ENCODE peak calls at places on chromosomes 7 and 10, in ten cellular contexts. S, B, R, E, L, M, A, D, N and F are unnamed samples.

GRCh38 chr7:67463983-67464382 is 467.4 kb downstream of the TYW1 start:
- DNase-seq in M (no peak), R (no peak), B (no peak), N (no peak), S (no peak), L (no peak), E (no peak), A (no peak), D (no peak), F (no peak)

GRCh38 chr10:120432209-120432608 is 24.8 kb upstream of the PLPP4 start:
- DNase-seq in B (no peak), N (no peak), A (no peak), L (peak), E (no peak), S (no peak), M (no peak), D (no peak), R (no peak), F (no peak)

GRCh38 chr7:86209036-86209435 is 434.7 kb upstream of the GRM3 start:
- DNase-seq in N (no peak), S (no peak), R (no peak), D (no peak), A (no peak), B (no peak), E (no peak), L (no peak), M (no peak), F (no peak)

GRCh38 chr7:74587435-74588126 is 69.9 kb upstream of the GTF2I start:
- DNase-seq in N (peak), B (no peak), M (no peak), D (no peak), L (peak), E (no peak), R (no peak), S (no peak), A (no peak), F (no peak)

GRCh38 chr10:29305031-29305335 is 16.1 kb downstream of the LYZL1 start:
- DNase-seq in B (no peak), D (no peak), N (no peak), S (no peak), M (no peak), E (no peak), L (no peak), R (no peak), A (no peak), F (no peak)

GRCh38 chr7:55124989-55125875 is 106.4 kb downstream of the EGFR start:
- DNase-seq in B (no peak), M (no peak), A (no peak), E (no peak), S (no peak), L (no peak), N (no peak), D (no peak), R (no peak), F (no peak)

GRCh38 chr10:25896421-25896820 is 37.6 kb upstream of the MYO3A start:
- DNase-seq in D (no peak), B (no peak), A (no peak), L (no peak), M (no peak), R (no peak), S (no peak), N (no peak), E (no peak), F (no peak)

GRCh38 chr10:88389456-88389855 is 193.7 kb downstream of the RNLS start:
- DNase-seq in S (no peak), R (no peak), E (no peak), B (no peak), L (peak), D (no peak), N (peak), M (no peak), A (peak), F (no peak)

GRCh38 chr10:133141144-133141962 is 18.7 kb upstream of the KNDC1 start:
- DNase-seq in A (no peak), S (no peak), E (no peak), M (no peak), L (no peak), N (no peak), R (no peak), B (no peak), D (no peak), F (no peak)

GRCh38 chr7:106166651-106167342 is 54.7 kb upstream of the SYPL1 start:
- DNase-seq in S (no peak), D (no peak), N (peak), E (no peak), A (peak), R (peak), M (no peak), L (peak), B (peak), F (peak)

GRCh38 chr7:40793132-40793531 is 658.3 kb downstream of the SUGCT start:
- DNase-seq in D (no peak), E (no peak), R (no peak), L (peak), B (no peak), A (no peak), N (no peak), M (no peak), S (no peak), F (no peak)

GRCh38 chr7:24907311-24907886 is 72.6 kb downstream of the OSBPL3 start:
- DNase-seq in L (peak), A (no peak), S (no peak), E (peak), M (peak), D (no peak), N (peak), B (no peak), R (no peak), F (peak)

GRCh38 chr7:126803990-126804389 is 448.8 kb downstream of the GRM8 start:
- DNase-seq in M (no peak), N (no peak), R (no peak), L (no peak), E (no peak), A (no peak), D (no peak), B (no peak), S (no peak), F (no peak)

GRCh38 chr7:74573499-74573898 is 84.0 kb upstream of the GTF2I start:
- DNase-seq in A (no peak), B (no peak), L (no peak), S (no peak), N (no peak), M (no peak), D (no peak), E (no peak), R (no peak), F (no peak)

GRCh38 chr7:157253850-157254249 is 83.0 kb upstream of the DNAJB6 start:
- DNase-seq in N (no peak), R (peak), B (no peak), A (no peak), M (no peak), E (no peak), L (no peak), S (no peak), D (peak), F (no peak)

GRCh38 chr10:17113889-17114288 is 15.7 kb downstream of the CUBN start:
- DNase-seq in B (no peak), L (no peak), E (no peak), R (no peak), N (no peak), A (no peak), D (no peak), M (no peak), S (no peak), F (no peak)

GRCh38 chr7:28530175-28531142 is 118.1 kb downstream of the CREB5 start:
- DNase-seq in A (no peak), E (no peak), B (no peak), D (peak), R (no peak), S (no peak), M (no peak), N (no peak), L (peak), F (no peak)

GRCh38 chr10:60125928-60126327 is 219.6 kb upstream of the CCDC6 start:
- DNase-seq in L (no peak), R (no peak), D (no peak), M (no peak), N (no peak), E (no peak), A (no peak), S (no peak), B (no peak), F (no peak)

GRCh38 chr7:37901236-37901827 is 15.3 kb downstream of the SFRP4 start:
- DNase-seq in M (no peak), S (no peak), A (peak), L (peak), N (peak), B (no peak), E (no peak), D (peak), R (no peak), F (no peak)

GRCh38 chr7:109751241-109751640 is 1181.6 kb downstream of the DNAJB9 start:
- DNase-seq in N (peak), S (no peak), D (no peak), A (no peak), L (peak), E (no peak), B (no peak), M (no peak), R (no peak), F (no peak)

GRCh38 chr7:6164491-6164890 is 107.9 kb downstream of the CYTH3 start:
- DNase-seq in M (no peak), B (no peak), L (no peak), E (no peak), D (no peak), R (no peak), A (no peak), N (no peak), S (no peak), F (no peak)

GRCh38 chr10:95756061-95756751 is at the start of gene ENTPD1:
- DNase-seq in S (no peak), R (no peak), E (no peak), A (peak), D (no peak), N (peak), B (no peak), M (no peak), L (peak), F (no peak)

GRCh38 chr10:83991986-83992753 is 147.1 kb upstream of the GHITM start:
- DNase-seq in A (peak), S (no peak), B (peak), D (no peak), E (no peak), L (peak), N (peak), R (peak), M (no peak), F (no peak)

GRCh38 chr7:157997991-157998505 is 589.6 kb downstream of the PTPRN2 start:
- DNase-seq in N (no peak), R (no peak), E (no peak), D (no peak), L (no peak), S (no peak), A (no peak), M (no peak), B (no peak), F (no peak)

GRCh38 chr7:117803476-117803875 is 69.8 kb downstream of the CTTNBP2 start:
- DNase-seq in S (no peak), M (no peak), B (no peak), D (no peak), R (no peak), N (no peak), L (peak), E (no peak), A (no peak), F (no peak)

GRCh38 chr10:49608166-49608758 is 1.8 kb upstream of the SLC18A3 start:
- DNase-seq in B (no peak), L (no peak), N (no peak), D (no peak), R (no peak), S (no peak), M (no peak), A (no peak), E (no peak), F (no peak)

GRCh38 chr10:130425881-130426435 is 289.8 kb downstream of the GLRX3 start:
- DNase-seq in S (no peak), M (no peak), A (no peak), E (no peak), D (no peak), L (no peak), B (no peak), R (no peak), N (no peak), F (no peak)

GRCh38 chr7:33841031-33841430 is 64.3 kb upstream of the BMPER start:
- DNase-seq in S (no peak), R (no peak), D (no peak), M (no peak), L (no peak), E (no peak), N (no peak), A (no peak), B (no peak), F (no peak)

GRCh38 chr7:6831018-6831725 is 5.1 kb upstream of the CCZ1B start:
- DNase-seq in E (no peak), A (no peak), M (no peak), S (no peak), L (no peak), R (no peak), B (no peak), D (no peak), N (no peak), F (no peak)

GRCh38 chr7:142942746-142943145 is 3.5 kb downstream of the LLCFC1 start:
- DNase-seq in M (no peak), R (no peak), A (no peak), B (no peak), S (no peak), D (no peak), N (no peak), L (no peak), E (no peak), F (no peak)

GRCh38 chr10:127017406-127018297 is 112.4 kb downstream of the DOCK1 start:
- DNase-seq in M (no peak), B (no peak), E (no peak), N (no peak), R (no peak), A (no peak), D (no peak), L (no peak), S (no peak), F (no peak)

GRCh38 chr7:8442295-8442813 is 8.9 kb downstream of the NXPH1 start:
- DNase-seq in E (no peak), R (no peak), L (no peak), S (no peak), N (no peak), M (no peak), A (no peak), B (no peak), D (no peak), F (no peak)

GRCh38 chr10:86152911-86153310 is 213.7 kb downstream of the GRID1 start:
- DNase-seq in D (no peak), L (no peak), E (no peak), M (no peak), R (peak), N (no peak), B (no peak), S (no peak), A (no peak), F (no peak)

GRCh38 chr10:116170815-116171250 is 102.2 kb downstream of the GFRA1 start:
- DNase-seq in N (no peak), L (peak), D (no peak), S (no peak), M (no peak), E (no peak), A (no peak), R (no peak), B (no peak), F (no peak)

GRCh38 chr7:87702326-87702725 is 74.1 kb downstream of the RUNDC3B start:
- DNase-seq in L (no peak), B (no peak), E (no peak), A (no peak), N (no peak), S (no peak), M (no peak), R (no peak), D (no peak), F (no peak)

GRCh38 chr10:62732841-62733653 is 71.5 kb upstream of the ADO start:
- DNase-seq in D (no peak), L (peak), M (peak), S (no peak), R (no peak), N (no peak), A (peak), B (peak), E (peak), F (peak)

GRCh38 chr10:17814981-17815380 is 5.8 kb downstream of the MRC1 start:
- DNase-seq in E (no peak), A (no peak), N (no peak), B (no peak), R (no peak), D (no peak), M (no peak), L (no peak), S (no peak), F (no peak)

GRCh38 chr10:28125701-28126100 is 126.8 kb upstream of the ODAD2 start:
- DNase-seq in R (no peak), A (no peak), N (no peak), L (peak), S (no peak), B (no peak), M (no peak), E (no peak), D (no peak), F (no peak)

GRCh38 chr7:157272351-157273207 is 64.2 kb upstream of the DNAJB6 start:
- DNase-seq in S (no peak), D (no peak), A (no peak), L (no peak), N (no peak), M (no peak), E (no peak), B (no peak), R (no peak), F (no peak)